ENCODE peak calls at places on chromosomes 2 and 18, in four cellular contexts. W is AG08396, N is T-cell, V is SHP77. M is an unnamed sample.

GRCh38 chr2:3565117-3565516 is 7.0 kb upstream of the RNASEH1 start:
- DNase-seq in W (no peak), V (no peak), N (no peak), M (no peak)

GRCh38 chr18:78242796-78243195 is 736.8 kb upstream of the SALL3 start:
- DNase-seq in W (no peak), V (no peak), N (no peak), M (no peak)

GRCh38 chr2:233361298-233361697 is 7.0 kb downstream of the DGKD start:
- DNase-seq in W (no peak), V (no peak), N (no peak), M (no peak)

GRCh38 chr2:95004287-95004686 is 21.2 kb upstream of the MAL start:
- DNase-seq in V (no peak), N (no peak), W (no peak), M (no peak)

GRCh38 chr18:12079504-12080237 is 14.0 kb upstream of the ANKRD62 start:
- DNase-seq in N (no peak), W (no peak), V (no peak), M (no peak)

GRCh38 chr2:236632295-236633218 is 62.9 kb downstream of the ACKR3 start:
- DNase-seq in N (no peak), V (no peak), W (no peak), M (no peak)

GRCh38 chr2:143428700-143429099 is 299.5 kb downstream of the ARHGAP15 start:
- DNase-seq in W (no peak), V (no peak), N (no peak), M (no peak)

GRCh38 chr2:200352631-200353030 is 46.1 kb downstream of the SPATS2L start:
- DNase-seq in V (no peak), W (peak; percentile 22), N (no peak), M (no peak)

GRCh38 chr2:15643791-15644588 is 52.3 kb downstream of the DDX1 start:
- DNase-seq in N (no peak), V (no peak), W (no peak), M (no peak)

GRCh38 chr2:23594079-23594494 is 209.1 kb downstream of the KLHL29 start:
- DNase-seq in W (no peak), V (peak; percentile 43), N (no peak), M (peak; percentile 21)

GRCh38 chr2:9952856-9953503 is 1.5 kb downstream of the GRHL1 start:
- DNase-seq in V (no peak), W (no peak), N (no peak), M (no peak)

GRCh38 chr2:55883339-55883738 is 40.2 kb downstream of the EFEMP1 start:
- DNase-seq in W (peak; percentile 21), N (no peak), V (no peak), M (no peak)

GRCh38 chr2:129812071-129812470 is 167.4 kb upstream of the RAB6C start:
- DNase-seq in V (no peak), N (no peak), W (no peak), M (no peak)

GRCh38 chr2:43569921-43570320 is 25.9 kb downstream of the THADA start:
- DNase-seq in N (no peak), W (no peak), V (no peak), M (no peak)

GRCh38 chr2:30026091-30027055 is 105.0 kb upstream of the ALK start:
- DNase-seq in W (peak; percentile 66), V (peak; percentile 54), N (no peak), M (no peak)

GRCh38 chr18:72830109-72830508 is 37.7 kb downstream of the NETO1 start:
- DNase-seq in V (peak; percentile 47), W (peak; percentile 26), N (no peak), M (no peak)

GRCh38 chr2:68357608-68358337 is 7.3 kb upstream of the PLEK start:
- DNase-seq in V (peak; percentile 78), N (no peak), W (peak; percentile 47), M (peak; percentile 48)

GRCh38 chr2:100761365-100761764 is 58.6 kb upstream of the NPAS2 start:
- DNase-seq in V (no peak), N (no peak), W (no peak), M (no peak)

GRCh38 chr2:48001498-48001897 is 95.2 kb upstream of the FBXO11 start:
- DNase-seq in V (no peak), N (no peak), W (no peak), M (no peak)

GRCh38 chr2:196927318-196928225 is 1.1 kb upstream of the PGAP1 start:
- DNase-seq in W (peak; percentile 39), V (peak; percentile 34), N (peak; percentile 13), M (no peak)

GRCh38 chr2:168120730-168121129 is 126.7 kb downstream of the STK39 start:
- DNase-seq in W (no peak), N (no peak), V (no peak), M (no peak)

GRCh38 chr2:20707601-20708000 is 40.7 kb downstream of the GDF7 start:
- DNase-seq in V (no peak), W (no peak), N (no peak), M (no peak)

GRCh38 chr2:135991861-135992260 is 6.4 kb upstream of the DARS1 start:
- DNase-seq in W (no peak), V (no peak), N (no peak), M (no peak)

M was measured in NCI-H774.